ENCODE peak calls at places on chromosomes 13 and 19, in seven cellular contexts. One of them, this sample, is unnamed.

GRCh38 chr13:100274942-100275506 is 186.1 kb downstream of the PCCA start:
- DNase-seq in neuronal stem cell: no peak
- DNase-seq in H9: no peak
- DNase-seq in IMR-90: peak
- DNase-seq in trophoblast cell: no peak
- DNase-seq in H1: no peak
- DNase-seq in mesenchymal stem cell: peak
- DNase-seq in this sample: peak

GRCh38 chr13:33874871-33875270 is 56.9 kb downstream of the RFC3 start:
- DNase-seq in mesenchymal stem cell: no peak
- DNase-seq in H1: no peak
- DNase-seq in IMR-90: no peak
- DNase-seq in trophoblast cell: no peak
- DNase-seq in neuronal stem cell: no peak
- DNase-seq in H9: no peak
- DNase-seq in this sample: peak

GRCh38 chr13:20550799-20551198 is 16.2 kb upstream of the IFT88 start:
- DNase-seq in trophoblast cell: no peak
- DNase-seq in H9: no peak
- DNase-seq in IMR-90: no peak
- DNase-seq in neuronal stem cell: no peak
- DNase-seq in H1: no peak
- DNase-seq in mesenchymal stem cell: no peak
- DNase-seq in this sample: no peak

GRCh38 chr19:23002690-23003422 is at the start of gene ZNF728:
- DNase-seq in H1: no peak
- DNase-seq in neuronal stem cell: no peak
- DNase-seq in IMR-90: no peak
- DNase-seq in mesenchymal stem cell: no peak
- DNase-seq in H9: no peak
- DNase-seq in trophoblast cell: peak
- DNase-seq in this sample: no peak

GRCh38 chr13:85093808-85094207 is 705.4 kb downstream of the SLITRK6 start:
- DNase-seq in trophoblast cell: peak
- DNase-seq in IMR-90: no peak
- DNase-seq in neuronal stem cell: no peak
- DNase-seq in mesenchymal stem cell: peak
- DNase-seq in H1: no peak
- DNase-seq in H9: no peak
- DNase-seq in this sample: peak

GRCh38 chr19:50796634-50797428 is 6.6 kb downstream of the ACP4 start:
- DNase-seq in trophoblast cell: no peak
- DNase-seq in H1: no peak
- DNase-seq in H9: no peak
- DNase-seq in neuronal stem cell: no peak
- DNase-seq in IMR-90: no peak
- DNase-seq in mesenchymal stem cell: no peak
- DNase-seq in this sample: no peak

GRCh38 chr19:2523630-2524311 is 47.8 kb downstream of the GADD45B start:
- DNase-seq in IMR-90: peak
- DNase-seq in trophoblast cell: peak
- DNase-seq in mesenchymal stem cell: peak
- DNase-seq in H9: no peak
- DNase-seq in H1: no peak
- DNase-seq in neuronal stem cell: no peak
- DNase-seq in this sample: peak

GRCh38 chr13:83731113-83731512 is 151.2 kb downstream of the SLITRK1 start:
- DNase-seq in neuronal stem cell: no peak
- DNase-seq in IMR-90: no peak
- DNase-seq in H9: no peak
- DNase-seq in trophoblast cell: no peak
- DNase-seq in H1: no peak
- DNase-seq in mesenchymal stem cell: no peak
- DNase-seq in this sample: no peak

GRCh38 chr19:928471-929259 is 2.8 kb downstream of the ARID3A start:
- DNase-seq in mesenchymal stem cell: peak
- DNase-seq in neuronal stem cell: no peak
- DNase-seq in trophoblast cell: peak
- DNase-seq in H9: peak
- DNase-seq in H1: no peak
- DNase-seq in IMR-90: no peak
- DNase-seq in this sample: no peak

GRCh38 chr13:61255035-61255796 is 160.4 kb downstream of the PCDH20 start:
- DNase-seq in IMR-90: no peak
- DNase-seq in mesenchymal stem cell: no peak
- DNase-seq in trophoblast cell: no peak
- DNase-seq in H9: no peak
- DNase-seq in neuronal stem cell: no peak
- DNase-seq in H1: no peak
- DNase-seq in this sample: peak

GRCh38 chr13:99007414-99007986 is 29.6 kb upstream of the DOCK9 start:
- DNase-seq in trophoblast cell: no peak
- DNase-seq in IMR-90: no peak
- DNase-seq in H1: no peak
- DNase-seq in neuronal stem cell: no peak
- DNase-seq in H9: no peak
- DNase-seq in mesenchymal stem cell: no peak
- DNase-seq in this sample: no peak

GRCh38 chr19:18795540-18795939 is 4.4 kb upstream of the COMP start:
- DNase-seq in trophoblast cell: peak
- DNase-seq in mesenchymal stem cell: no peak
- DNase-seq in neuronal stem cell: no peak
- DNase-seq in IMR-90: no peak
- DNase-seq in H1: no peak
- DNase-seq in H9: peak
- DNase-seq in this sample: peak

GRCh38 chr19:58586131-58586765 is 13.1 kb upstream of the MZF1 start:
- DNase-seq in trophoblast cell: no peak
- DNase-seq in H1: no peak
- DNase-seq in H9: no peak
- DNase-seq in neuronal stem cell: no peak
- DNase-seq in IMR-90: no peak
- DNase-seq in mesenchymal stem cell: no peak
- DNase-seq in this sample: peak

GRCh38 chr13:30841161-30841560 is 64.9 kb upstream of the MEDAG start:
- DNase-seq in H9: no peak
- DNase-seq in mesenchymal stem cell: no peak
- DNase-seq in IMR-90: peak
- DNase-seq in neuronal stem cell: no peak
- DNase-seq in trophoblast cell: no peak
- DNase-seq in H1: no peak
- DNase-seq in this sample: no peak

GRCh38 chr19:56261145-56261544 is 11.4 kb upstream of the EDDM13 start:
- DNase-seq in IMR-90: no peak
- DNase-seq in mesenchymal stem cell: no peak
- DNase-seq in H1: no peak
- DNase-seq in neuronal stem cell: no peak
- DNase-seq in H9: no peak
- DNase-seq in trophoblast cell: no peak
- DNase-seq in this sample: peak

GRCh38 chr13:48750588-48751383 is 97.1 kb downstream of the CYSLTR2 start:
- DNase-seq in H1: no peak
- DNase-seq in neuronal stem cell: no peak
- DNase-seq in mesenchymal stem cell: peak
- DNase-seq in trophoblast cell: no peak
- DNase-seq in IMR-90: no peak
- DNase-seq in H9: no peak
- DNase-seq in this sample: no peak

GRCh38 chr19:681638-682037 is 5.4 kb downstream of the FSTL3 start:
- DNase-seq in mesenchymal stem cell: no peak
- DNase-seq in H9: no peak
- DNase-seq in neuronal stem cell: no peak
- DNase-seq in trophoblast cell: no peak
- DNase-seq in IMR-90: no peak
- DNase-seq in H1: no peak
- DNase-seq in this sample: no peak

GRCh38 chr19:45973564-45974338 is at the start of gene NOVA2:
- DNase-seq in trophoblast cell: peak
- DNase-seq in mesenchymal stem cell: peak
- DNase-seq in H9: peak
- DNase-seq in H1: peak
- DNase-seq in IMR-90: peak
- DNase-seq in neuronal stem cell: peak
- DNase-seq in this sample: peak

GRCh38 chr19:36962346-36962745 is 46.2 kb downstream of the ZNF568 start:
- DNase-seq in mesenchymal stem cell: no peak
- DNase-seq in H1: no peak
- DNase-seq in IMR-90: no peak
- DNase-seq in trophoblast cell: no peak
- DNase-seq in neuronal stem cell: no peak
- DNase-seq in H9: no peak
- DNase-seq in this sample: no peak

GRCh38 chr19:36963262-36963661 is 47.1 kb downstream of the ZNF568 start:
- DNase-seq in H9: no peak
- DNase-seq in IMR-90: no peak
- DNase-seq in mesenchymal stem cell: no peak
- DNase-seq in neuronal stem cell: no peak
- DNase-seq in H1: no peak
- DNase-seq in trophoblast cell: no peak
- DNase-seq in this sample: no peak
- H2BK120ac ChIP-seq in H9: no peak
- H2BK120ac ChIP-seq in IMR-90: no peak
- H2BK120ac ChIP-seq in mesenchymal stem cell: no peak
- H2BK120ac ChIP-seq in neuronal stem cell: no peak
- H2BK120ac ChIP-seq in H1: no peak
- H2BK120ac ChIP-seq in trophoblast cell: no peak
- H2BK120ac ChIP-seq in this sample: no peak

DNA sequence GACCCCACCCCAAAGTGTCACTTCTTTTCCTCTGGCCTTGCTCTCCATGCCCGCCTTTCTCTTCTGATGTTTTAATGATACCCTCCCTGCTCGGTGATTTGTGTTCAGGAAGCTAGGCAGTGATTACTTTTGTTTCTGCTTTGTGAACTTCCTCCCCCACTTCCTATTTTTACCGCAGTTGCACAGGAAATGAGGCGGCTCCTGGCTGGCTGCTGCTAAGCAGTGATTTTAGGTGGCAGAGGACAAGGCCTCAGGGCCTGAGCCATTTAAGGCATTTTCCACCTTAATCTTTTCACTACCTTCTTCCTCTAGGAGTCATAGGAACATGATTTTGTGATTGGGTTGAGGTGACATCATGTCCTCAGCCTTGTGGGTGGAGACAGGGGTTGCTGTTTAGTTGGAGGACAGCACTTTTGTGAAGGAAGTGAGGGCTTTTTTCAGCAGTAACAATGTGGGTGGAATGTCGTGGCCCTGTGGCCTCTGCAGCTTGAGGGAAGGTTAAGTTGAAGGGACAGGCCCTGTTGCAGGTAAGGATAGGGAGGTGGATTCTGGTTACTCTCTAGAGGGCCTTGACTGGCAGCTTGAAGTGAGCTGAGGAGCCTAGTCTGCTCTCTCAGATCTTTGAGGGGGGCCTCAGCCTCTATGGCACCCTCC is 15.7 kb downstream of the GARRE1 start:
- DNase-seq in trophoblast cell: peak
- DNase-seq in neuronal stem cell: no peak
- DNase-seq in H9: peak
- DNase-seq in H1: no peak
- DNase-seq in mesenchymal stem cell: peak
- DNase-seq in IMR-90: peak
- DNase-seq in this sample: peak
- H2BK120ac ChIP-seq in trophoblast cell: no peak
- H2BK120ac ChIP-seq in neuronal stem cell: no peak
- H2BK120ac ChIP-seq in H9: no peak
- H2BK120ac ChIP-seq in H1: no peak
- H2BK120ac ChIP-seq in mesenchymal stem cell: peak
- H2BK120ac ChIP-seq in IMR-90: peak
- H2BK120ac ChIP-seq in this sample: no peak

GRCh38 chr19:43124360-43124759 is 41.9 kb upstream of the PSG2 start:
- DNase-seq in H9: no peak
- DNase-seq in IMR-90: no peak
- DNase-seq in trophoblast cell: no peak
- DNase-seq in H1: no peak
- DNase-seq in mesenchymal stem cell: no peak
- DNase-seq in neuronal stem cell: no peak
- DNase-seq in this sample: no peak
- H2BK120ac ChIP-seq in H9: no peak
- H2BK120ac ChIP-seq in IMR-90: peak
- H2BK120ac ChIP-seq in trophoblast cell: no peak
- H2BK120ac ChIP-seq in H1: no peak
- H2BK120ac ChIP-seq in mesenchymal stem cell: no peak
- H2BK120ac ChIP-seq in neuronal stem cell: no peak
- H2BK120ac ChIP-seq in this sample: no peak

DNA sequence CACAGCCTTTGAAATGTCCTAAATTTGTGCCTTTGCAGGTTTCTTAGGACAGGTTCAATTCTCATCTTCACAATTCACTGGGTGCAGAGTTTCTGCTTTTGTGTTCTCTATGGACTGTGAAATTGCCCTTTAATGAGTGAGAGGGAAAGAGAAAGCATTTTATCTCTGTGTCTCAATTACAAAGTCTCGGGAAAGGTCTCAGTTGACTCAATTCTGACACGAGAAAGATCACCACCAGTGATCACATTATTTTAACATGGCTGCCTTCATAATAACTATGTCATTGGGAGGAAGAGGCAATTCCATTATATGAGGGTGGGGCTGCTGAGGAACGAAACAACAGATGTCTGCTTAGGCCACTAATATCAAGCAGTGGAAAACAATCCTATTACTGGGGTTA is 26.2 kb upstream of the LRCH1 start:
- DNase-seq in trophoblast cell: no peak
- DNase-seq in neuronal stem cell: no peak
- DNase-seq in H9: no peak
- DNase-seq in mesenchymal stem cell: no peak
- DNase-seq in IMR-90: no peak
- DNase-seq in H1: no peak
- DNase-seq in this sample: no peak
- H2BK120ac ChIP-seq in trophoblast cell: no peak
- H2BK120ac ChIP-seq in neuronal stem cell: no peak
- H2BK120ac ChIP-seq in H9: no peak
- H2BK120ac ChIP-seq in mesenchymal stem cell: no peak
- H2BK120ac ChIP-seq in IMR-90: no peak
- H2BK120ac ChIP-seq in H1: no peak
- H2BK120ac ChIP-seq in this sample: no peak

GRCh38 chr13:32735859-32736258 is 149.6 kb downstream of the PDS5B start:
- DNase-seq in H9: no peak
- DNase-seq in mesenchymal stem cell: no peak
- DNase-seq in IMR-90: no peak
- DNase-seq in trophoblast cell: no peak
- DNase-seq in neuronal stem cell: no peak
- DNase-seq in H1: no peak
- DNase-seq in this sample: no peak
- H2BK120ac ChIP-seq in H9: no peak
- H2BK120ac ChIP-seq in mesenchymal stem cell: no peak
- H2BK120ac ChIP-seq in IMR-90: no peak
- H2BK120ac ChIP-seq in trophoblast cell: no peak
- H2BK120ac ChIP-seq in neuronal stem cell: no peak
- H2BK120ac ChIP-seq in H1: no peak
- H2BK120ac ChIP-seq in this sample: no peak